ENCODE peak calls at places on chromosome 18, in seven cellular contexts. E, U, F, L, N, J and K are unnamed samples. For H3K9me3, the result is how much of the 10 kb centered on the place peaks cover.

GRCh38 chr18:38368886-38369285 is 803.3 kb upstream of the CELF4 start:
- DNase-seq in E (no peak), U (peak), F (no peak), L (no peak), N (no peak), J (no peak), K (no peak)

GRCh38 chr18:43013489-43013888 is 102.0 kb downstream of the RIT2 start:
- DNase-seq in E (no peak), U (no peak), F (no peak), L (no peak), N (no peak), J (peak), K (no peak)

GRCh38 chr18:42860011-42860410 is 255.5 kb downstream of the RIT2 start:
- DNase-seq in E (no peak), U (no peak), F (no peak), L (no peak), N (peak), J (no peak), K (no peak)

GRCh38 chr18:59748628-59749360 is 51.6 kb upstream of the CCBE1 start:
- DNase-seq in E (no peak), U (no peak), F (peak), L (no peak), N (peak), J (peak), K (no peak)

GRCh38 chr18:35091841-35092240 is 50.6 kb downstream of the MAPRE2 start:
- DNase-seq in E (no peak), U (no peak), F (no peak), L (no peak), N (no peak), J (no peak), K (no peak)

GRCh38 chr18:76874643-76875389 is 52.5 kb downstream of the ZNF236 start:
- DNase-seq in E (no peak), U (no peak), F (peak), L (no peak), N (no peak), J (no peak), K (no peak)

GRCh38 chr18:25990473-25990872 is 99.9 kb downstream of the SS18 start:
- DNase-seq in E (no peak), U (no peak), F (no peak), L (no peak), N (no peak), J (no peak), K (no peak)

GRCh38 chr18:26290388-26290787 is 64.1 kb downstream of the TAF4B start:
- DNase-seq in E (no peak), U (no peak), F (no peak), L (no peak), N (no peak), J (no peak), K (no peak)

GRCh38 chr18:3152294-3152693 is 67.5 kb downstream of the MYOM1 start:
- DNase-seq in E (no peak), U (no peak), F (no peak), L (no peak), N (no peak), J (no peak), K (no peak)

GRCh38 chr18:79988925-79989361 is 580 bp upstream of the TXNL4A start:
- DNase-seq in E (no peak), U (no peak), F (no peak), L (no peak), N (no peak), J (peak), K (no peak)

GRCh38 chr18:76499596-76500340 is 4.7 kb upstream of the ZNF516 start:
- DNase-seq in E (no peak), U (no peak), F (no peak), L (no peak), N (no peak), J (no peak), K (peak)

GRCh38 chr18:57784034-57784815 is 18.9 kb downstream of the ATP8B1 start:
- DNase-seq in E (peak), U (no peak), F (no peak), L (peak), N (peak), J (peak), K (no peak)

GRCh38 chr18:40984856-40985255 is 970.2 kb upstream of the PIK3C3 start:
- DNase-seq in E (no peak), U (no peak), F (no peak), L (no peak), N (peak), J (peak), K (no peak)

GRCh38 chr18:51077217-51077616 is 47.2 kb downstream of the SMAD4 start:
- DNase-seq in E (no peak), U (no peak), F (no peak), L (no peak), N (peak), J (peak), K (no peak)

GRCh38 chr18:79988079-79988924 is at the start of gene TXNL4A:
- DNase-seq in E (peak), U (peak), F (no peak), L (peak), N (peak), J (peak), K (peak)

GRCh38 chr18:62710417-62710816 is 4.9 kb upstream of the PHLPP1 start:
- DNase-seq in E (no peak), U (no peak), F (no peak), L (no peak), N (peak), J (peak), K (no peak)

GRCh38 chr18:45324489-45325111 is 290.7 kb upstream of the SLC14A2 start:
- DNase-seq in E (no peak), U (no peak), F (no peak), L (no peak), N (no peak), J (peak), K (no peak)

GRCh38 chr18:63037491-63037890 is 282.1 kb downstream of the BCL2 start:
- DNase-seq in E (no peak), U (no peak), F (no peak), L (no peak), N (no peak), J (no peak), K (no peak)

GRCh38 chr18:24000613-24001490 is 13.7 kb upstream of the TTC39C start:
- DNase-seq in E (no peak), U (no peak), F (no peak), L (no peak), N (no peak), J (no peak), K (no peak)

GRCh38 chr18:72878143-72878542 is 10.4 kb upstream of the NETO1 start:
- DNase-seq in E (no peak), U (no peak), F (no peak), L (no peak), N (no peak), J (no peak), K (no peak)

GRCh38 chr18:59623456-59624383 is 73.5 kb downstream of the CCBE1 start:
- DNase-seq in E (no peak), U (no peak), F (no peak), L (no peak), N (peak), J (peak), K (no peak)

GRCh38 chr18:45340884-45341283 is 274.4 kb upstream of the SLC14A2 start:
- DNase-seq in E (no peak), U (no peak), F (no peak), L (no peak), N (peak), J (no peak), K (no peak)

GRCh38 chr18:37253424-37254255 is 312.0 kb downstream of the CELF4 start:
- DNase-seq in E (peak), U (peak), F (no peak), L (no peak), N (no peak), J (peak), K (no peak)

GRCh38 chr18:22349966-22350365 is 67.7 kb downstream of the CTAGE1 start:
- DNase-seq in E (no peak), U (no peak), F (no peak), L (no peak), N (no peak), J (peak), K (no peak)

GRCh38 chr18:55850904-55851303 is 262.9 kb upstream of the TCF4 start:
- DNase-seq in E (no peak), U (no peak), F (no peak), L (no peak), N (no peak), J (no peak), K (no peak)

GRCh38 chr18:69495338-69495737 is 94.7 kb downstream of the DOK6 start:
- DNase-seq in E (no peak), U (no peak), F (no peak), L (no peak), N (no peak), J (no peak), K (no peak)

GRCh38 chr18:35116784-35117318 is 75.6 kb downstream of the MAPRE2 start:
- DNase-seq in E (no peak), U (no peak), F (no peak), L (no peak), N (no peak), J (no peak), K (no peak)

GRCh38 chr18:42100917-42101316 is 145.9 kb downstream of the PIK3C3 start:
- DNase-seq in E (no peak), U (no peak), F (no peak), L (no peak), N (no peak), J (no peak), K (no peak)

GRCh38 chr18:75161629-75162028 is 47.3 kb downstream of the PTGR3 start:
- DNase-seq in E (no peak), U (no peak), F (peak), L (peak), N (no peak), J (no peak), K (no peak)

GRCh38 chr18:23828426-23828825 is 139.2 kb downstream of the LAMA3 start:
- DNase-seq in E (peak), U (no peak), F (peak), L (peak), N (peak), J (peak), K (no peak)

GRCh38 chr18:34084635-34085034 is 140.1 kb downstream of the NOL4 start:
- DNase-seq in E (no peak), U (no peak), F (no peak), L (no peak), N (no peak), J (no peak), K (no peak)

GRCh38 chr18:27143580-27144287 is 41.4 kb downstream of the CHST9 start:
- DNase-seq in E (no peak), U (no peak), F (no peak), L (peak), N (no peak), J (no peak), K (no peak)

GRCh38 chr18:35041752-35042379 is 653 bp downstream of the MAPRE2 start:
- DNase-seq in E (no peak), U (peak), F (no peak), L (no peak), N (peak), J (peak), K (no peak)

GRCh38 chr18:63431180-63431579 is 8.9 kb upstream of the VPS4B start:
- DNase-seq in E (no peak), U (no peak), F (no peak), L (no peak), N (no peak), J (no peak), K (no peak)

GRCh38 chr18:14971461-14972185 is 223.7 kb downstream of the ANKRD30B start:
- DNase-seq in E (no peak), U (no peak), F (no peak), L (no peak), N (peak), J (peak), K (no peak)

GRCh38 chr18:75582406-75582821 is 154.9 kb upstream of the SMIM21 start:
- DNase-seq in E (no peak), U (no peak), F (no peak), L (no peak), N (no peak), J (peak), K (no peak)

GRCh38 chr18:22695674-22696073 is 237.5 kb upstream of the RBBP8 start:
- DNase-seq in E (no peak), U (no peak), F (no peak), L (no peak), N (no peak), J (peak), K (no peak)

GRCh38 chr18:55763805-55764204 is 175.8 kb upstream of the TCF4 start:
- DNase-seq in E (no peak), U (no peak), F (no peak), L (no peak), N (no peak), J (no peak), K (no peak)

GRCh38 chr18:57839942-57840381 is 36.8 kb upstream of the ATP8B1 start:
- DNase-seq in E (no peak), U (no peak), F (no peak), L (no peak), N (peak), J (peak), K (no peak)

GRCh38 chr18:34048423-34048822 is 176.3 kb downstream of the NOL4 start:
- DNase-seq in E (no peak), U (no peak), F (no peak), L (no peak), N (no peak), J (no peak), K (peak)

GRCh38 chr18:7805880-7806279 is 238.8 kb downstream of the PTPRM start:
- DNase-seq in E (no peak), U (no peak), F (no peak), L (no peak), N (no peak), J (no peak), K (no peak)
- H3K9me3 ChIP-seq in E (under half), U (under half), F (under half), L (under half), N (under half), J (under half), K (under half)

GRCh38 chr18:13136056-13136688 is 82.4 kb upstream of the LDLRAD4 start:
- DNase-seq in E (peak), U (no peak), F (no peak), L (no peak), N (peak), J (no peak), K (no peak)

GRCh38 chr18:13137939-13138821 is 80.4 kb upstream of the LDLRAD4 start:
- DNase-seq in E (no peak), U (peak), F (no peak), L (peak), N (no peak), J (peak), K (no peak)

GRCh38 chr18:13138822-13139139 is 79.8 kb upstream of the LDLRAD4 start:
- DNase-seq in E (peak), U (no peak), F (no peak), L (peak), N (no peak), J (no peak), K (no peak)

GRCh38 chr18:13136689-13137040 is 81.9 kb upstream of the LDLRAD4 start:
- DNase-seq in E (no peak), U (no peak), F (no peak), L (no peak), N (peak), J (peak), K (no peak)

DNA sequence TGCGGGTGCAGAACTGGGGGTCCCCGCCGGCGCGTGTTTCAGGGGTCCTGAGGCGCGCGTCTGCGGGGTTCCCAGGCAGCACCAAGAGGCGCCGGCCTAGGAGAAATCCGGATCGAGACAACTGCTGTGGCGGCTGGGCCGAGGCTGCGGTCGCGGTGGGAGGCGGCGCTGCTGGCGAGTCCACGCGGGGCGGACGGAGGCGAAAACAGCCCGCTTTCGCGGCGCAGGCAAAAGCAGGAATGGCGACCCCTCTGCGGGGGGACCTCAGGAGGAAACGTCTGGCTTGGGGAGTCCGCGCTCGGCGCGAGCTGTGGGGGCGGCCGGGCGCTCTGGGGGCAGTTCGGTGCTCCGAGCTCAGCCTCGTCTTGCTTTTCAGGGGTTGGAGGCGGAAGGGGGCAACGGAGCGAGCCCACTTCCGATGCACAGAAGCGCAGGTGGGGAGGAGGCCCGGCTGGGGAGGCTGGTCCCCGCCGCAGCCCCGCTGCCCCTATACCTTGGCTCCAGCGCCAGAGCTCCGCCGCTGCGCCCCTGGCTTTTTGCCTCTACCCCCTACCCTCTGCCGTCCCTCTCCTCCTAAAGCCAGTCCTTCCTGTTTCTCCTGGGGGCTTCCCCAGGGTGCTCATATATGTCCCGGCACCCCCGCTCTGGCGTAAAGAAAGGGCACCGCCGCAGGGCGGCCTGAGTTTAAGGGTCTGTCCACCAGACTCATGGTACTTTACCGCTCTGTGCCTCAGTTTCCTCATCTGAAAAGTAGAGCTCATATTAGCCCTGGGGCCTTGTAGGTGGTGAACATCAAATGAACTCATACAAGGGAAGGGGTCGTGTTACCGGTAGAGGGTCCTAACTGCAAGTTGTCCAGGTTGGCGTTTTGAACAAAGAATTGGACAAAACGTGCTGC is 81.3 kb upstream of the LDLRAD4 start:
- DNase-seq in E (no peak), U (peak), F (no peak), L (no peak), N (no peak), J (peak), K (no peak)
- TF ChIP-seq EZH2 in E (no peak), U (no peak), F (no peak), L (no peak), N (no peak), J (no peak), K (no peak)

DNA sequence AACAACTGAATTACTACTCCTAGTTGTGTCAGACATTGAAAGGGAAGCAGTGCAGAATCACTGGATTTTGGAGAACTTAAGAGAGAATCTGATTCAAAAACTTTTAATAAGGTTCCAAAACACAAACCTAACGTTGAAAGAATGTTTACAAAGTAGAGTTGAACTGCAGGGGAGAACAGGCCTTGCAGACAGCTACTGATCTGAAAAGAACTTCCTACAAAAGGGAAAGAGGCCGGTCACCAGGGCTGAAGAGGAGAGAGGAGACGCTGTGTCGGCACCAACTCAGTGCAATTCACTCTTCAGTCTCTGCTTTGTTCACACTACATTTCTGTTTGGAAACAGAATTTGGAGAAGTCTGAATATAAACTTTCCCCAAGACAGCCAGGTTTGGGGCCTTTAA is 124.0 kb downstream of the GAREM1 start:
- DNase-seq in E (no peak), U (no peak), F (no peak), L (no peak), N (no peak), J (peak), K (no peak)
- H3K27ac ChIP-seq in E (no peak), U (no peak), F (no peak), L (no peak), N (no peak), J (peak), K (peak)

DNA sequence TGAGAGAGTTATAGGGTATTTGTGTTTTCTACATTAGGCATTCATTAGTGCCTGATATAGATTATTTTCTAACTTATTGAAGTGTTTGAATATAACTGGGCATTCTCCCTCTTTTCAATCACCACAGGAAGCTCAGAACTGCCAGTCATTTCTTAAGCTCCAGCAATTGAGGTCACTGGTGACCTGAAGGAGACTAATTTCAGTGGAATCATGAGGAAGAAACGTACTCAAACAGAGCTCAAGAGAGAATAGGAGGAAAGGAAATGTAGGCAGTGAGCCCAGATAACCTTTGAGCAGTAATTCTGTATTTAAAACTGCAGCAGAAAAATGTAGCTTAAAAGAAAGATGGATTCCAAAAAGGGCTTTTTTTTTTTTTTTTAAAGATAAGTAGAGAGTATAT is 1035.5 kb downstream of the SOCS6 start:
- DNase-seq in E (no peak), U (no peak), F (no peak), L (no peak), N (no peak), J (no peak), K (no peak)
- H3K9me3 ChIP-seq in E (under half), U (under half), F (under half), L (under half), N (under half), J (under half), K (under half)

GRCh38 chr18:11689972-11690570 is 1.0 kb downstream of the GNAL start:
- DNase-seq in E (no peak), U (peak), F (no peak), L (no peak), N (peak), J (peak), K (peak)

GRCh38 chr18:11689031-11689971 is at the start of gene GNAL:
- DNase-seq in E (peak), U (peak), F (peak), L (peak), N (peak), J (peak), K (peak)
- TF ChIP-seq EZH2 in E (peak), U (no peak), F (no peak), L (peak), N (no peak), J (no peak), K (no peak)

GRCh38 chr18:48838166-48838775 is 112.5 kb downstream of the SMAD7 start:
- DNase-seq in E (no peak), U (no peak), F (no peak), L (no peak), N (no peak), J (no peak), K (no peak)
- H3K27ac ChIP-seq in E (no peak), U (no peak), F (no peak), L (no peak), N (no peak), J (peak), K (no peak)

GRCh38 chr18:78932281-78932680 is 47.3 kb upstream of the SALL3 start:
- DNase-seq in E (no peak), U (no peak), F (no peak), L (no peak), N (no peak), J (no peak), K (no peak)
- H3K9me3 ChIP-seq in E (under half), U (under half), F (under half), L (under half), N (under half), J (under half), K (under half)